ENCODE peak calls at places on chromosome 22, in nine cellular contexts. One of them, this sample, is unnamed.
A peak's percentile ranks its signal among the peaks of the same experiment; 100 is the strongest.

GRCh38 chr22:45458532-45458931 is 44.2 kb upstream of the FBLN1 start:
- DNase-seq in activated effector memory CD4-positive, alpha-beta T cell treated with anti-CD3 and anti-CD28 coated beads, Interleukin-2, amount 50 U/mL, for 16 hours: no peak
- DNase-seq in skeletal muscle cell: no peak
- DNase-seq in cardiac fibroblast: no peak
- DNase-seq in WERI-Rb-1: no peak
- DNase-seq in activated T-cell treated with anti-CD3 and anti-CD28 coated beads, Interleukin-2, amount 50 U/mL, for 4 hours: no peak
- DNase-seq in AG10803: no peak
- DNase-seq in activated CD4-positive, alpha-beta T cell treated with anti-CD3 and anti-CD28 coated beads for 1 hour: no peak
- DNase-seq in NCI-H146: no peak
- DNase-seq in this sample: no peak

GRCh38 chr22:43911351-43911750 is 12.3 kb upstream of the PNPLA3 start:
- DNase-seq in activated effector memory CD4-positive, alpha-beta T cell treated with anti-CD3 and anti-CD28 coated beads, Interleukin-2, amount 50 U/mL, for 16 hours: no peak
- DNase-seq in skeletal muscle cell: no peak
- DNase-seq in cardiac fibroblast: no peak
- DNase-seq in WERI-Rb-1: no peak
- DNase-seq in activated T-cell treated with anti-CD3 and anti-CD28 coated beads, Interleukin-2, amount 50 U/mL, for 4 hours: no peak
- DNase-seq in AG10803: no peak
- DNase-seq in activated CD4-positive, alpha-beta T cell treated with anti-CD3 and anti-CD28 coated beads for 1 hour: no peak
- DNase-seq in NCI-H146: no peak
- DNase-seq in this sample: no peak

GRCh38 chr22:35892192-35892591 is 136.4 kb downstream of the RBFOX2 start:
- DNase-seq in activated effector memory CD4-positive, alpha-beta T cell treated with anti-CD3 and anti-CD28 coated beads, Interleukin-2, amount 50 U/mL, for 16 hours: no peak
- DNase-seq in skeletal muscle cell: no peak
- DNase-seq in cardiac fibroblast: peak; percentile 80
- DNase-seq in WERI-Rb-1: no peak
- DNase-seq in activated T-cell treated with anti-CD3 and anti-CD28 coated beads, Interleukin-2, amount 50 U/mL, for 4 hours: no peak
- DNase-seq in AG10803: peak; percentile 79
- DNase-seq in activated CD4-positive, alpha-beta T cell treated with anti-CD3 and anti-CD28 coated beads for 1 hour: no peak
- DNase-seq in NCI-H146: no peak
- DNase-seq in this sample: no peak

GRCh38 chr22:31140746-31141145 is 438 bp upstream of the PLA2G3 start:
- DNase-seq in activated effector memory CD4-positive, alpha-beta T cell treated with anti-CD3 and anti-CD28 coated beads, Interleukin-2, amount 50 U/mL, for 16 hours: no peak
- DNase-seq in skeletal muscle cell: no peak
- DNase-seq in cardiac fibroblast: no peak
- DNase-seq in WERI-Rb-1: no peak
- DNase-seq in activated T-cell treated with anti-CD3 and anti-CD28 coated beads, Interleukin-2, amount 50 U/mL, for 4 hours: no peak
- DNase-seq in AG10803: no peak
- DNase-seq in activated CD4-positive, alpha-beta T cell treated with anti-CD3 and anti-CD28 coated beads for 1 hour: no peak
- DNase-seq in NCI-H146: no peak
- DNase-seq in this sample: no peak

GRCh38 chr22:22229683-22230420 is 14.7 kb upstream of the VPREB1 start:
- DNase-seq in activated effector memory CD4-positive, alpha-beta T cell treated with anti-CD3 and anti-CD28 coated beads, Interleukin-2, amount 50 U/mL, for 16 hours: no peak
- DNase-seq in skeletal muscle cell: no peak
- DNase-seq in cardiac fibroblast: no peak
- DNase-seq in WERI-Rb-1: no peak
- DNase-seq in activated T-cell treated with anti-CD3 and anti-CD28 coated beads, Interleukin-2, amount 50 U/mL, for 4 hours: no peak
- DNase-seq in AG10803: no peak
- DNase-seq in activated CD4-positive, alpha-beta T cell treated with anti-CD3 and anti-CD28 coated beads for 1 hour: no peak
- DNase-seq in NCI-H146: no peak
- DNase-seq in this sample: no peak

GRCh38 chr22:41197046-41197807 is 7.9 kb upstream of the L3MBTL2 start:
- DNase-seq in activated effector memory CD4-positive, alpha-beta T cell treated with anti-CD3 and anti-CD28 coated beads, Interleukin-2, amount 50 U/mL, for 16 hours: peak; percentile 95
- DNase-seq in skeletal muscle cell: no peak
- DNase-seq in cardiac fibroblast: peak; percentile 50
- DNase-seq in WERI-Rb-1: peak; percentile 90
- DNase-seq in activated T-cell treated with anti-CD3 and anti-CD28 coated beads, Interleukin-2, amount 50 U/mL, for 4 hours: peak; percentile 78
- DNase-seq in AG10803: peak; percentile 27
- DNase-seq in activated CD4-positive, alpha-beta T cell treated with anti-CD3 and anti-CD28 coated beads for 1 hour: peak; percentile 70
- DNase-seq in NCI-H146: peak; percentile 73
- DNase-seq in this sample: peak; percentile 77

GRCh38 chr22:46352691-46353386 is 17.3 kb downstream of the TRMU start:
- DNase-seq in activated effector memory CD4-positive, alpha-beta T cell treated with anti-CD3 and anti-CD28 coated beads, Interleukin-2, amount 50 U/mL, for 16 hours: no peak
- DNase-seq in skeletal muscle cell: no peak
- DNase-seq in cardiac fibroblast: peak; percentile 50
- DNase-seq in WERI-Rb-1: peak; percentile 62
- DNase-seq in activated T-cell treated with anti-CD3 and anti-CD28 coated beads, Interleukin-2, amount 50 U/mL, for 4 hours: no peak
- DNase-seq in AG10803: no peak
- DNase-seq in activated CD4-positive, alpha-beta T cell treated with anti-CD3 and anti-CD28 coated beads for 1 hour: no peak
- DNase-seq in NCI-H146: no peak
- DNase-seq in this sample: no peak

GRCh38 chr22:25753252-25753651 is 11.3 kb downstream of the MYO18B start:
- DNase-seq in activated effector memory CD4-positive, alpha-beta T cell treated with anti-CD3 and anti-CD28 coated beads, Interleukin-2, amount 50 U/mL, for 16 hours: no peak
- DNase-seq in skeletal muscle cell: no peak
- DNase-seq in cardiac fibroblast: no peak
- DNase-seq in WERI-Rb-1: no peak
- DNase-seq in activated T-cell treated with anti-CD3 and anti-CD28 coated beads, Interleukin-2, amount 50 U/mL, for 4 hours: no peak
- DNase-seq in AG10803: no peak
- DNase-seq in activated CD4-positive, alpha-beta T cell treated with anti-CD3 and anti-CD28 coated beads for 1 hour: no peak
- DNase-seq in NCI-H146: no peak
- DNase-seq in this sample: no peak

GRCh38 chr22:17920992-17921650 is 103.2 kb downstream of the MICAL3 start:
- DNase-seq in activated effector memory CD4-positive, alpha-beta T cell treated with anti-CD3 and anti-CD28 coated beads, Interleukin-2, amount 50 U/mL, for 16 hours: no peak
- DNase-seq in skeletal muscle cell: no peak
- DNase-seq in cardiac fibroblast: peak; percentile 36
- DNase-seq in WERI-Rb-1: no peak
- DNase-seq in activated T-cell treated with anti-CD3 and anti-CD28 coated beads, Interleukin-2, amount 50 U/mL, for 4 hours: no peak
- DNase-seq in AG10803: no peak
- DNase-seq in activated CD4-positive, alpha-beta T cell treated with anti-CD3 and anti-CD28 coated beads for 1 hour: no peak
- DNase-seq in NCI-H146: no peak
- DNase-seq in this sample: no peak

GRCh38 chr22:22979954-22980353 is 90.4 kb upstream of the GNAZ start:
- DNase-seq in activated effector memory CD4-positive, alpha-beta T cell treated with anti-CD3 and anti-CD28 coated beads, Interleukin-2, amount 50 U/mL, for 16 hours: no peak
- DNase-seq in skeletal muscle cell: no peak
- DNase-seq in cardiac fibroblast: no peak
- DNase-seq in WERI-Rb-1: no peak
- DNase-seq in activated T-cell treated with anti-CD3 and anti-CD28 coated beads, Interleukin-2, amount 50 U/mL, for 4 hours: no peak
- DNase-seq in AG10803: no peak
- DNase-seq in activated CD4-positive, alpha-beta T cell treated with anti-CD3 and anti-CD28 coated beads for 1 hour: no peak
- DNase-seq in NCI-H146: no peak
- DNase-seq in this sample: no peak

GRCh38 chr22:23774114-23774921 is 1.7 kb downstream of the MMP11 start:
- DNase-seq in activated effector memory CD4-positive, alpha-beta T cell treated with anti-CD3 and anti-CD28 coated beads, Interleukin-2, amount 50 U/mL, for 16 hours: no peak
- DNase-seq in skeletal muscle cell: no peak
- DNase-seq in cardiac fibroblast: no peak
- DNase-seq in WERI-Rb-1: no peak
- DNase-seq in activated T-cell treated with anti-CD3 and anti-CD28 coated beads, Interleukin-2, amount 50 U/mL, for 4 hours: no peak
- DNase-seq in AG10803: no peak
- DNase-seq in activated CD4-positive, alpha-beta T cell treated with anti-CD3 and anti-CD28 coated beads for 1 hour: no peak
- DNase-seq in NCI-H146: no peak
- DNase-seq in this sample: no peak

GRCh38 chr22:36955691-36956090 is 42.3 kb downstream of the CSF2RB start:
- DNase-seq in activated effector memory CD4-positive, alpha-beta T cell treated with anti-CD3 and anti-CD28 coated beads, Interleukin-2, amount 50 U/mL, for 16 hours: no peak
- DNase-seq in skeletal muscle cell: no peak
- DNase-seq in cardiac fibroblast: no peak
- DNase-seq in WERI-Rb-1: no peak
- DNase-seq in activated T-cell treated with anti-CD3 and anti-CD28 coated beads, Interleukin-2, amount 50 U/mL, for 4 hours: no peak
- DNase-seq in AG10803: no peak
- DNase-seq in activated CD4-positive, alpha-beta T cell treated with anti-CD3 and anti-CD28 coated beads for 1 hour: no peak
- DNase-seq in NCI-H146: no peak
- DNase-seq in this sample: no peak

GRCh38 chr22:30921108-30921507 is 47.5 kb downstream of the MORC2 start:
- DNase-seq in activated effector memory CD4-positive, alpha-beta T cell treated with anti-CD3 and anti-CD28 coated beads, Interleukin-2, amount 50 U/mL, for 16 hours: no peak
- DNase-seq in skeletal muscle cell: no peak
- DNase-seq in cardiac fibroblast: peak; percentile 4
- DNase-seq in WERI-Rb-1: peak; percentile 35
- DNase-seq in activated T-cell treated with anti-CD3 and anti-CD28 coated beads, Interleukin-2, amount 50 U/mL, for 4 hours: no peak
- DNase-seq in AG10803: peak; percentile 11
- DNase-seq in activated CD4-positive, alpha-beta T cell treated with anti-CD3 and anti-CD28 coated beads for 1 hour: no peak
- DNase-seq in NCI-H146: no peak
- DNase-seq in this sample: no peak

GRCh38 chr22:31623634-31624312 is 38.2 kb downstream of the PISD start:
- DNase-seq in activated effector memory CD4-positive, alpha-beta T cell treated with anti-CD3 and anti-CD28 coated beads, Interleukin-2, amount 50 U/mL, for 16 hours: no peak
- DNase-seq in skeletal muscle cell: no peak
- DNase-seq in cardiac fibroblast: no peak
- DNase-seq in WERI-Rb-1: no peak
- DNase-seq in activated T-cell treated with anti-CD3 and anti-CD28 coated beads, Interleukin-2, amount 50 U/mL, for 4 hours: no peak
- DNase-seq in AG10803: no peak
- DNase-seq in activated CD4-positive, alpha-beta T cell treated with anti-CD3 and anti-CD28 coated beads for 1 hour: no peak
- DNase-seq in NCI-H146: no peak
- DNase-seq in this sample: no peak

GRCh38 chr22:31681625-31682345 is 19.8 kb upstream of the PISD start:
- DNase-seq in activated effector memory CD4-positive, alpha-beta T cell treated with anti-CD3 and anti-CD28 coated beads, Interleukin-2, amount 50 U/mL, for 16 hours: no peak
- DNase-seq in skeletal muscle cell: no peak
- DNase-seq in cardiac fibroblast: no peak
- DNase-seq in WERI-Rb-1: no peak
- DNase-seq in activated T-cell treated with anti-CD3 and anti-CD28 coated beads, Interleukin-2, amount 50 U/mL, for 4 hours: no peak
- DNase-seq in AG10803: peak; percentile 76
- DNase-seq in activated CD4-positive, alpha-beta T cell treated with anti-CD3 and anti-CD28 coated beads for 1 hour: no peak
- DNase-seq in NCI-H146: no peak
- DNase-seq in this sample: no peak

GRCh38 chr22:25353516-25354445 is 134.3 kb downstream of the CRYBB2 start:
- DNase-seq in activated effector memory CD4-positive, alpha-beta T cell treated with anti-CD3 and anti-CD28 coated beads, Interleukin-2, amount 50 U/mL, for 16 hours: peak; percentile 54
- DNase-seq in skeletal muscle cell: no peak
- DNase-seq in cardiac fibroblast: no peak
- DNase-seq in WERI-Rb-1: no peak
- DNase-seq in activated T-cell treated with anti-CD3 and anti-CD28 coated beads, Interleukin-2, amount 50 U/mL, for 4 hours: no peak
- DNase-seq in AG10803: no peak
- DNase-seq in activated CD4-positive, alpha-beta T cell treated with anti-CD3 and anti-CD28 coated beads for 1 hour: no peak
- DNase-seq in NCI-H146: no peak
- DNase-seq in this sample: no peak

GRCh38 chr22:49966716-49967332 is 6.3 kb downstream of the PIM3 start:
- DNase-seq in activated effector memory CD4-positive, alpha-beta T cell treated with anti-CD3 and anti-CD28 coated beads, Interleukin-2, amount 50 U/mL, for 16 hours: peak; percentile 65
- DNase-seq in skeletal muscle cell: no peak
- DNase-seq in cardiac fibroblast: no peak
- DNase-seq in WERI-Rb-1: no peak
- DNase-seq in activated T-cell treated with anti-CD3 and anti-CD28 coated beads, Interleukin-2, amount 50 U/mL, for 4 hours: no peak
- DNase-seq in AG10803: peak; percentile 59
- DNase-seq in activated CD4-positive, alpha-beta T cell treated with anti-CD3 and anti-CD28 coated beads for 1 hour: peak; percentile 24
- DNase-seq in NCI-H146: no peak
- DNase-seq in this sample: no peak

GRCh38 chr22:44131412-44131811 is 49.3 kb upstream of the PARVG start:
- DNase-seq in activated effector memory CD4-positive, alpha-beta T cell treated with anti-CD3 and anti-CD28 coated beads, Interleukin-2, amount 50 U/mL, for 16 hours: no peak
- DNase-seq in skeletal muscle cell: no peak
- DNase-seq in cardiac fibroblast: no peak
- DNase-seq in WERI-Rb-1: no peak
- DNase-seq in activated T-cell treated with anti-CD3 and anti-CD28 coated beads, Interleukin-2, amount 50 U/mL, for 4 hours: no peak
- DNase-seq in AG10803: no peak
- DNase-seq in activated CD4-positive, alpha-beta T cell treated with anti-CD3 and anti-CD28 coated beads for 1 hour: no peak
- DNase-seq in NCI-H146: no peak
- DNase-seq in this sample: no peak

GRCh38 chr22:39234157-39234793 is 10.5 kb downstream of the PDGFB start:
- DNase-seq in activated effector memory CD4-positive, alpha-beta T cell treated with anti-CD3 and anti-CD28 coated beads, Interleukin-2, amount 50 U/mL, for 16 hours: no peak
- DNase-seq in skeletal muscle cell: no peak
- DNase-seq in cardiac fibroblast: peak; percentile 72
- DNase-seq in WERI-Rb-1: no peak
- DNase-seq in activated T-cell treated with anti-CD3 and anti-CD28 coated beads, Interleukin-2, amount 50 U/mL, for 4 hours: no peak
- DNase-seq in AG10803: no peak
- DNase-seq in activated CD4-positive, alpha-beta T cell treated with anti-CD3 and anti-CD28 coated beads for 1 hour: no peak
- DNase-seq in NCI-H146: no peak
- DNase-seq in this sample: no peak

GRCh38 chr22:49019737-49020136 is 807.9 kb downstream of the BRD1 start:
- DNase-seq in activated effector memory CD4-positive, alpha-beta T cell treated with anti-CD3 and anti-CD28 coated beads, Interleukin-2, amount 50 U/mL, for 16 hours: peak; percentile 42
- DNase-seq in skeletal muscle cell: no peak
- DNase-seq in cardiac fibroblast: no peak
- DNase-seq in WERI-Rb-1: peak; percentile 1
- DNase-seq in activated T-cell treated with anti-CD3 and anti-CD28 coated beads, Interleukin-2, amount 50 U/mL, for 4 hours: no peak
- DNase-seq in AG10803: no peak
- DNase-seq in activated CD4-positive, alpha-beta T cell treated with anti-CD3 and anti-CD28 coated beads for 1 hour: no peak
- DNase-seq in NCI-H146: no peak
- DNase-seq in this sample: no peak

GRCh38 chr22:50118129-50118528 is 28.3 kb downstream of the MOV10L1 start:
- DNase-seq in activated effector memory CD4-positive, alpha-beta T cell treated with anti-CD3 and anti-CD28 coated beads, Interleukin-2, amount 50 U/mL, for 16 hours: no peak
- DNase-seq in skeletal muscle cell: no peak
- DNase-seq in cardiac fibroblast: peak; percentile 39
- DNase-seq in WERI-Rb-1: no peak
- DNase-seq in activated T-cell treated with anti-CD3 and anti-CD28 coated beads, Interleukin-2, amount 50 U/mL, for 4 hours: no peak
- DNase-seq in AG10803: no peak
- DNase-seq in activated CD4-positive, alpha-beta T cell treated with anti-CD3 and anti-CD28 coated beads for 1 hour: no peak
- DNase-seq in NCI-H146: no peak
- DNase-seq in this sample: no peak

GRCh38 chr22:19825016-19825339 is 29.7 kb downstream of the GNB1L start:
- DNase-seq in activated effector memory CD4-positive, alpha-beta T cell treated with anti-CD3 and anti-CD28 coated beads, Interleukin-2, amount 50 U/mL, for 16 hours: peak; percentile 58
- DNase-seq in skeletal muscle cell: no peak
- DNase-seq in cardiac fibroblast: no peak
- DNase-seq in WERI-Rb-1: no peak
- DNase-seq in activated T-cell treated with anti-CD3 and anti-CD28 coated beads, Interleukin-2, amount 50 U/mL, for 4 hours: no peak
- DNase-seq in AG10803: no peak
- DNase-seq in activated CD4-positive, alpha-beta T cell treated with anti-CD3 and anti-CD28 coated beads for 1 hour: peak; percentile 2
- DNase-seq in NCI-H146: no peak
- DNase-seq in this sample: no peak

GRCh38 chr22:25367756-25368155 is 148.3 kb downstream of the CRYBB2 start:
- DNase-seq in activated effector memory CD4-positive, alpha-beta T cell treated with anti-CD3 and anti-CD28 coated beads, Interleukin-2, amount 50 U/mL, for 16 hours: no peak
- DNase-seq in skeletal muscle cell: no peak
- DNase-seq in cardiac fibroblast: no peak
- DNase-seq in WERI-Rb-1: no peak
- DNase-seq in activated T-cell treated with anti-CD3 and anti-CD28 coated beads, Interleukin-2, amount 50 U/mL, for 4 hours: no peak
- DNase-seq in AG10803: no peak
- DNase-seq in activated CD4-positive, alpha-beta T cell treated with anti-CD3 and anti-CD28 coated beads for 1 hour: no peak
- DNase-seq in NCI-H146: no peak
- DNase-seq in this sample: no peak

GRCh38 chr22:29315286-29316195 is at the start of gene RASL10A:
- DNase-seq in activated effector memory CD4-positive, alpha-beta T cell treated with anti-CD3 and anti-CD28 coated beads, Interleukin-2, amount 50 U/mL, for 16 hours: no peak
- DNase-seq in skeletal muscle cell: no peak
- DNase-seq in cardiac fibroblast: no peak
- DNase-seq in WERI-Rb-1: peak; percentile 41
- DNase-seq in activated T-cell treated with anti-CD3 and anti-CD28 coated beads, Interleukin-2, amount 50 U/mL, for 4 hours: no peak
- DNase-seq in AG10803: no peak
- DNase-seq in activated CD4-positive, alpha-beta T cell treated with anti-CD3 and anti-CD28 coated beads for 1 hour: no peak
- DNase-seq in NCI-H146: peak; percentile 18
- DNase-seq in this sample: no peak

GRCh38 chr22:36546092-36546804 is 17.3 kb upstream of the EIF3D start:
- DNase-seq in activated effector memory CD4-positive, alpha-beta T cell treated with anti-CD3 and anti-CD28 coated beads, Interleukin-2, amount 50 U/mL, for 16 hours: peak; percentile 66
- DNase-seq in skeletal muscle cell: no peak
- DNase-seq in cardiac fibroblast: peak; percentile 63
- DNase-seq in WERI-Rb-1: peak; percentile 75
- DNase-seq in activated T-cell treated with anti-CD3 and anti-CD28 coated beads, Interleukin-2, amount 50 U/mL, for 4 hours: no peak
- DNase-seq in AG10803: peak; percentile 42
- DNase-seq in activated CD4-positive, alpha-beta T cell treated with anti-CD3 and anti-CD28 coated beads for 1 hour: no peak
- DNase-seq in NCI-H146: peak; percentile 41
- DNase-seq in this sample: no peak

GRCh38 chr22:50703726-50704509 is 31.3 kb downstream of the SHANK3 start:
- DNase-seq in activated effector memory CD4-positive, alpha-beta T cell treated with anti-CD3 and anti-CD28 coated beads, Interleukin-2, amount 50 U/mL, for 16 hours: no peak
- DNase-seq in skeletal muscle cell: no peak
- DNase-seq in cardiac fibroblast: no peak
- DNase-seq in WERI-Rb-1: no peak
- DNase-seq in activated T-cell treated with anti-CD3 and anti-CD28 coated beads, Interleukin-2, amount 50 U/mL, for 4 hours: no peak
- DNase-seq in AG10803: no peak
- DNase-seq in activated CD4-positive, alpha-beta T cell treated with anti-CD3 and anti-CD28 coated beads for 1 hour: no peak
- DNase-seq in NCI-H146: no peak
- DNase-seq in this sample: no peak

GRCh38 chr22:43327039-43327438 is 16.1 kb downstream of the SCUBE1 start:
- DNase-seq in activated effector memory CD4-positive, alpha-beta T cell treated with anti-CD3 and anti-CD28 coated beads, Interleukin-2, amount 50 U/mL, for 16 hours: no peak
- DNase-seq in skeletal muscle cell: no peak
- DNase-seq in cardiac fibroblast: no peak
- DNase-seq in WERI-Rb-1: no peak
- DNase-seq in activated T-cell treated with anti-CD3 and anti-CD28 coated beads, Interleukin-2, amount 50 U/mL, for 4 hours: no peak
- DNase-seq in AG10803: no peak
- DNase-seq in activated CD4-positive, alpha-beta T cell treated with anti-CD3 and anti-CD28 coated beads for 1 hour: no peak
- DNase-seq in NCI-H146: no peak
- DNase-seq in this sample: no peak

GRCh38 chr22:45978275-45978713 is 1.3 kb upstream of the WNT7B start:
- DNase-seq in activated effector memory CD4-positive, alpha-beta T cell treated with anti-CD3 and anti-CD28 coated beads, Interleukin-2, amount 50 U/mL, for 16 hours: no peak
- DNase-seq in skeletal muscle cell: no peak
- DNase-seq in cardiac fibroblast: no peak
- DNase-seq in WERI-Rb-1: no peak
- DNase-seq in activated T-cell treated with anti-CD3 and anti-CD28 coated beads, Interleukin-2, amount 50 U/mL, for 4 hours: no peak
- DNase-seq in AG10803: no peak
- DNase-seq in activated CD4-positive, alpha-beta T cell treated with anti-CD3 and anti-CD28 coated beads for 1 hour: no peak
- DNase-seq in NCI-H146: no peak
- DNase-seq in this sample: no peak

GRCh38 chr22:22380098-22381030 is 128.2 kb downstream of the ZNF280B start:
- DNase-seq in activated effector memory CD4-positive, alpha-beta T cell treated with anti-CD3 and anti-CD28 coated beads, Interleukin-2, amount 50 U/mL, for 16 hours: no peak
- DNase-seq in skeletal muscle cell: no peak
- DNase-seq in cardiac fibroblast: no peak
- DNase-seq in WERI-Rb-1: peak; percentile 81
- DNase-seq in activated T-cell treated with anti-CD3 and anti-CD28 coated beads, Interleukin-2, amount 50 U/mL, for 4 hours: no peak
- DNase-seq in AG10803: no peak
- DNase-seq in activated CD4-positive, alpha-beta T cell treated with anti-CD3 and anti-CD28 coated beads for 1 hour: no peak
- DNase-seq in NCI-H146: peak; percentile 67
- DNase-seq in this sample: no peak

GRCh38 chr22:32407332-32407731 is 4.7 kb downstream of the RTCB start:
- DNase-seq in activated effector memory CD4-positive, alpha-beta T cell treated with anti-CD3 and anti-CD28 coated beads, Interleukin-2, amount 50 U/mL, for 16 hours: no peak
- DNase-seq in skeletal muscle cell: no peak
- DNase-seq in cardiac fibroblast: no peak
- DNase-seq in WERI-Rb-1: no peak
- DNase-seq in activated T-cell treated with anti-CD3 and anti-CD28 coated beads, Interleukin-2, amount 50 U/mL, for 4 hours: no peak
- DNase-seq in AG10803: no peak
- DNase-seq in activated CD4-positive, alpha-beta T cell treated with anti-CD3 and anti-CD28 coated beads for 1 hour: no peak
- DNase-seq in NCI-H146: no peak
- DNase-seq in this sample: no peak

GRCh38 chr22:46290121-46290842 is 6.4 kb upstream of the GTSE1 start:
- DNase-seq in activated effector memory CD4-positive, alpha-beta T cell treated with anti-CD3 and anti-CD28 coated beads, Interleukin-2, amount 50 U/mL, for 16 hours: no peak
- DNase-seq in skeletal muscle cell: no peak
- DNase-seq in cardiac fibroblast: no peak
- DNase-seq in WERI-Rb-1: no peak
- DNase-seq in activated T-cell treated with anti-CD3 and anti-CD28 coated beads, Interleukin-2, amount 50 U/mL, for 4 hours: no peak
- DNase-seq in AG10803: no peak
- DNase-seq in activated CD4-positive, alpha-beta T cell treated with anti-CD3 and anti-CD28 coated beads for 1 hour: no peak
- DNase-seq in NCI-H146: no peak
- DNase-seq in this sample: no peak

This sample was measured in activated T-helper 1 cell treated with Interleukin-2 at 50 U/mL for 16 hours.